ENCODE peak calls at places on chromosome X, in nine cellular contexts. W is germinal center, V is pons, F is Daoy, R is HEK293T, E is dorsolateral prefrontal cortex, G is SHP77, Y is A549, C is AG10803. S is an unnamed sample.

GRCh38 chrX:155864655-155865054 is 16.5 kb upstream of the VAMP7 start:
- DNase-seq in W (no peak), F (no peak), R (no peak), G (peak), V (no peak), C (no peak), Y (peak), E (no peak), S (peak)

GRCh38 chrX:10039821-10040793 is 72.9 kb downstream of the CLDN34 start:
- DNase-seq in C (peak), W (no peak), V (no peak), Y (peak), G (no peak), R (no peak), F (peak), E (no peak), S (no peak)

GRCh38 chrX:16946971-16947562 is 609 bp downstream of the REPS2 start:
- DNase-seq in C (no peak), Y (no peak), R (peak), G (peak), V (no peak), F (no peak), E (peak), W (peak), S (no peak)

GRCh38 chrX:2693123-2693438 is 2.0 kb downstream of the CD99 start:
- DNase-seq in F (no peak), R (no peak), V (no peak), C (no peak), E (no peak), Y (no peak), G (no peak), W (no peak), S (no peak)

GRCh38 chrX:39730671-39731389 is 366.9 kb downstream of the BCOR start:
- DNase-seq in V (peak), G (peak), F (peak), R (peak), E (peak), C (peak), W (peak), Y (peak), S (peak)

GRCh38 chrX:41695464-41695863 is 6.7 kb downstream of the GPR34 start:
- DNase-seq in E (no peak), R (no peak), F (no peak), V (no peak), Y (peak), C (peak), G (no peak), W (no peak), S (no peak)

GRCh38 chrX:72576161-72576896 is 3.7 kb upstream of the HDAC8 start:
- DNase-seq in V (no peak), R (no peak), Y (peak), F (peak), E (no peak), W (no peak), C (peak), G (no peak), S (peak)

GRCh38 chrX:261858-262390 is 19.3 kb upstream of the PLCXD1 start:
- DNase-seq in V (no peak), Y (no peak), E (peak), R (no peak), C (no peak), G (no peak), W (no peak), F (no peak), S (no peak)

GRCh38 chrX:97367149-97367548 is 483.4 kb downstream of the RPA4 start:
- DNase-seq in F (no peak), V (peak), W (no peak), Y (no peak), E (no peak), C (peak), R (no peak), G (no peak), S (peak)

GRCh38 chrX:153882086-153882498 is 3.9 kb downstream of the L1CAM start:
- DNase-seq in Y (no peak), G (no peak), E (no peak), R (no peak), F (no peak), V (no peak), W (no peak), C (peak), S (no peak)

GRCh38 chrX:71992711-71993110 is 82.1 kb downstream of the NHSL2 start:
- DNase-seq in E (no peak), V (no peak), W (no peak), F (no peak), R (no peak), Y (no peak), C (no peak), G (no peak), S (no peak)

GRCh38 chrX:112731793-112732192 is 52.1 kb upstream of the LHFPL1 start:
- DNase-seq in C (peak), V (no peak), E (no peak), F (no peak), R (no peak), Y (no peak), W (no peak), G (no peak), S (peak)

GRCh38 chrX:129686422-129686948 is 31.7 kb upstream of the APLN start:
- DNase-seq in C (peak), R (no peak), Y (no peak), V (peak), F (no peak), G (no peak), E (no peak), W (no peak), S (peak)

GRCh38 chrX:153925739-153926593 is at the start of gene ARHGAP4:
- DNase-seq in Y (no peak), V (no peak), F (no peak), R (no peak), G (no peak), W (peak), E (no peak), C (no peak), S (no peak)

GRCh38 chrX:136185409-136186022 is 38.2 kb downstream of the FHL1 start:
- DNase-seq in F (peak), W (no peak), R (no peak), V (no peak), C (peak), E (no peak), G (no peak), Y (peak), S (peak)

GRCh38 chrX:147565239-147565638 is 346.5 kb upstream of the FMR1 start:
- DNase-seq in G (no peak), W (no peak), Y (no peak), C (peak), F (no peak), E (no peak), V (no peak), R (no peak), S (no peak)

GRCh38 chrX:23901805-23902204 is 5.9 kb downstream of the APOO start:
- DNase-seq in W (peak), F (peak), G (peak), R (peak), V (peak), E (no peak), C (peak), Y (peak), S (peak)

GRCh38 chrX:40192196-40192595 is 94.4 kb upstream of the BCOR start:
- DNase-seq in C (peak), V (no peak), E (no peak), G (no peak), R (no peak), W (no peak), Y (no peak), F (no peak), S (no peak)

GRCh38 chrX:9788908-9789307 is 2.7 kb downstream of the SHROOM2 start:
- DNase-seq in W (no peak), C (no peak), E (no peak), F (peak), Y (peak), R (no peak), V (no peak), G (no peak), S (no peak)

S was measured in fibroblast of the aortic adventitia.